ENCODE peak calls at places on chromosomes 7 and 10, in six cellular contexts. R, H, U, N, F and K are unnamed samples.

GRCh38 chr7:104963991-104964385 is 50.0 kb upstream of the KMT2E start:
- DNase-seq in U (no peak), N (peak), H (no peak), R (no peak), F (peak), K (peak)

GRCh38 chr7:2643386-2644229 is 11.8 kb downstream of the TTYH3 start:
- DNase-seq in N (no peak), U (no peak), R (no peak), F (no peak), H (no peak), K (no peak)

GRCh38 chr10:101938316-101939272 is 95.0 kb upstream of the KCNIP2 start:
- DNase-seq in F (peak), R (no peak), U (peak), H (no peak), N (peak), K (no peak)

GRCh38 chr7:148697950-148698396 is 730 bp upstream of the CUL1 start:
- DNase-seq in H (no peak), U (no peak), R (no peak), F (peak), N (no peak), K (no peak)

GRCh38 chr10:132465889-132466519 is 69.0 kb downstream of the PWWP2B start:
- DNase-seq in R (no peak), N (no peak), F (no peak), H (peak), U (no peak), K (no peak)

GRCh38 chr10:112955736-112956421 is 5.8 kb downstream of the TCF7L2 start:
- DNase-seq in R (no peak), N (peak), H (no peak), F (peak), U (no peak), K (peak)

GRCh38 chr7:135385209-135385608 is 124.7 kb downstream of the CNOT4 start:
- DNase-seq in N (peak), H (no peak), U (no peak), R (no peak), F (peak), K (no peak)

GRCh38 chr10:60430017-60430416 is 40.3 kb upstream of the ANK3 start:
- DNase-seq in U (no peak), R (no peak), H (no peak), N (peak), F (peak), K (no peak)

GRCh38 chr7:129462445-129462844 is 28.2 kb downstream of the STRIP2 start:
- DNase-seq in N (no peak), U (no peak), R (no peak), F (no peak), H (no peak), K (peak)

GRCh38 chr10:74824184-74825032 is 2.0 kb upstream of the KAT6B start:
- DNase-seq in N (no peak), R (no peak), U (no peak), H (no peak), F (peak), K (no peak)

DNA sequence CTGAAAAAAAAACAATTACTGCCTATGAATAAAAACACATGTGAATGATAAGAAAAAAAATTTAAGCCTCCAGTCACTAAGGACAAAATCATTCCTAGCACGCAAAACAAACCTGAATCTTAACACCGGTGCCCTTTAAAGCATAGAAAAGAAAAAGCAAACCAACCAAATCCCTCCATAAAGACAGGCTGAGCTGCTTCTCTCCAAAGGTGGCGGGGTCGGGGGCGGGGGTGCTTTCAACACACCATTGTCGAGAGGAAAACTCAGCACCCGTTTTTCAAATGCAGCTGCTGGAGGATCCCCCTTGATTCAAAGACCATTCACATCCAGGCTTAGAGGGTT is 1.4 kb downstream of the ST8SIA6 start:
- DNase-seq in H (no peak), R (no peak), N (no peak), U (no peak), F (peak), K (no peak)
- H3K4me3 ChIP-seq in H (peak), R (peak), N (no peak), U (peak), F (peak), K (no peak)

GRCh38 chr7:141023305-141023704 is 8.6 kb upstream of the MRPS33 start:
- DNase-seq in H (no peak), F (no peak), R (no peak), N (no peak), U (no peak), K (no peak)
- H3K4me3 ChIP-seq in H (no peak), F (no peak), R (no peak), N (no peak), U (no peak), K (no peak)

DNA sequence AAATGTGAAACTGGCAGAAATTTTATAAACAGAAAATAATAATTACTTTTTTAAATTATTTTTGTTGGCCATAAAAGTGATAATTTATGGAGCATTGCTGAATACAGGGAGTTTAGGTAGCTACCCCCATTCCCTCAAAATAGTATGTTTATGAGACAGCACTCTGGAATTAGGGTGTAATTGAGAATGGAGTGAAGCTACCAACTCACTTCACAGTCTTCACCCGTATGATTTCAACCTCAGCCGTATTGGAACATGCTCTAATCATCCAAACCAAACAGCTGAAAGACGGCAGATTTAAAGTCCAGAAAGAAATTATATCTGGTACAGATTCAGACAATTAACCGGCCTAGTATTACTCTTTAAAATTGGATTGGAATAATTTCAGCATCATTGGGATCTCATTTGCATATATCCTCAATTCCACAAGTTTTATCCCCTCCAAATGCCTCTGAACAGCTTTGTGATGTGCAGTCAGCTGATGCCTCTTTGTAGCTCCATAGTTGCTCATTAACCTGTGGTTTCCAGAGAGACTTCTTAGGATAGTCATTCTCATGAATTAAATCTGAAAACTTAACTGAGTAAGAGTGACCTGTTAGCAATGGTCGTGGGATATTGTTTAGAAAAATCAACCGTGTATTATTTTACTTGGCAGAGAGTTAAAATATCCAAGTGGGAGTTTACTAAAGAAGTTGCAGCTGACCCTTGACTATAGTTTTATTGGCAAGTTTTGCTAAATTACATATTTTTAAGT is 59.1 kb upstream of the GJD4 start:
- DNase-seq in R (no peak), N (peak), U (peak), H (no peak), F (peak), K (no peak)
- H3K4me3 ChIP-seq in R (no peak), N (no peak), U (no peak), H (no peak), F (no peak), K (no peak)

GRCh38 chr7:143296686-143297085 is 8.5 kb downstream of the CASP2 start:
- DNase-seq in N (no peak), H (no peak), R (no peak), U (no peak), F (no peak), K (no peak)
- H3K4me3 ChIP-seq in N (no peak), H (no peak), R (no peak), U (no peak), F (no peak), K (no peak)